ENCODE peak calls at places on chromosomes 4 and X, in five cellular contexts. I is breast epithelium, U is GM12878, C is esophagus squamous epithelium, T is right lobe of liver. F is an unnamed sample.

GRCh38 chrX:150690126-150690525 is 3.1 kb upstream of the MTMR1 start:
- DNase-seq in I (no peak), U (no peak), C (no peak), T (no peak), F (no peak)

GRCh38 chr4:37388672-37389368 is 144.3 kb downstream of the NWD2 start:
- DNase-seq in I (no peak), U (no peak), C (no peak), T (no peak), F (no peak)

GRCh38 chrX:53184836-53185235 is 40.2 kb downstream of the KDM5C start:
- DNase-seq in I (no peak), U (no peak), C (no peak), T (no peak), F (no peak)

GRCh38 chrX:41332005-41332404 is 2.0 kb upstream of the DDX3X start:
- DNase-seq in I (no peak), U (no peak), C (no peak), T (no peak), F (no peak)

GRCh38 chr4:159106636-159107035 is 3.8 kb downstream of the RAPGEF2 start:
- DNase-seq in I (no peak), U (no peak), C (no peak), T (no peak), F (no peak)

GRCh38 chr4:137707221-137707620 is 174.9 kb upstream of the PCDH18 start:
- DNase-seq in I (no peak), U (no peak), C (no peak), T (no peak), F (no peak)

GRCh38 chrX:10062980-10063379 is 93.8 kb upstream of the CLCN4 start:
- DNase-seq in I (no peak), U (no peak), C (no peak), T (no peak), F (no peak)

GRCh38 chr4:73662709-73663546 is 42.7 kb upstream of the RASSF6 start:
- DNase-seq in I (no peak), U (no peak), C (no peak), T (no peak), F (no peak)

GRCh38 chrX:71906133-71906532 is 4.5 kb upstream of the NHSL2 start:
- DNase-seq in I (no peak), U (no peak), C (no peak), T (no peak), F (no peak)

GRCh38 chrX:48972214-48973164 is 845 bp upstream of the KCND1 start:
- DNase-seq in I (no peak), U (no peak), C (no peak), T (no peak), F (peak)

GRCh38 chr4:24519649-24520048 is 64.7 kb downstream of the DHX15 start:
- DNase-seq in I (no peak), U (no peak), C (no peak), T (no peak), F (peak)

GRCh38 chr4:2964077-2964471 is 703 bp downstream of the GRK4 start:
- DNase-seq in I (no peak), U (no peak), C (no peak), T (no peak), F (peak)

GRCh38 chr4:184265566-184266351 is 48.1 kb upstream of the ENPP6 start:
- DNase-seq in I (no peak), U (no peak), C (no peak), T (no peak), F (no peak)

GRCh38 chrX:111168314-111168713 is 72.3 kb downstream of the PAK3 start:
- DNase-seq in I (no peak), U (no peak), C (no peak), T (no peak), F (no peak)

GRCh38 chr4:153154010-153154975 is 50.0 kb upstream of the TRIM2 start:
- DNase-seq in I (no peak), U (no peak), C (no peak), T (no peak), F (peak)

GRCh38 chr4:10079256-10079655 is 37.3 kb downstream of the WDR1 start:
- DNase-seq in I (peak), U (no peak), C (no peak), T (no peak), F (no peak)

GRCh38 chr4:10077492-10078335 is 38.9 kb downstream of the WDR1 start:
- DNase-seq in I (peak), U (no peak), C (no peak), T (no peak), F (no peak)

GRCh38 chr4:10077101-10077491 is 39.5 kb downstream of the WDR1 start:
- DNase-seq in I (peak), U (no peak), C (no peak), T (no peak), F (peak)

GRCh38 chr4:10079951-10080873 is 36.4 kb downstream of the WDR1 start:
- DNase-seq in I (peak), U (no peak), C (no peak), T (no peak), F (no peak)

GRCh38 chr4:10078481-10079233 is 37.9 kb downstream of the WDR1 start:
- DNase-seq in I (peak), U (no peak), C (no peak), T (no peak), F (no peak)
- TF ChIP-seq POLR2A in I (no peak), U (peak), C (no peak), T (no peak), F (no peak)

GRCh38 chr4:54092405-54092759 is 7.6 kb upstream of the GSX2 start:
- DNase-seq in I (no peak), U (no peak), C (no peak), T (no peak), F (no peak)

GRCh38 chr4:54092800-54093608 is 7.0 kb upstream of the GSX2 start:
- DNase-seq in I (no peak), U (no peak), C (no peak), T (no peak), F (no peak)

GRCh38 chr4:54090804-54091623 is 8.9 kb upstream of the GSX2 start:
- DNase-seq in I (no peak), U (no peak), C (no peak), T (peak), F (peak)

GRCh38 chr4:54090404-54090803 is 9.6 kb upstream of the GSX2 start:
- DNase-seq in I (no peak), U (no peak), C (no peak), T (no peak), F (no peak)

GRCh38 chr4:54091637-54092404 is 8.1 kb upstream of the GSX2 start:
- DNase-seq in I (no peak), U (peak), C (no peak), T (peak), F (peak)
- H3K4me3 ChIP-seq in I (peak), U (peak), C (peak), T (peak), F (peak)

DNA sequence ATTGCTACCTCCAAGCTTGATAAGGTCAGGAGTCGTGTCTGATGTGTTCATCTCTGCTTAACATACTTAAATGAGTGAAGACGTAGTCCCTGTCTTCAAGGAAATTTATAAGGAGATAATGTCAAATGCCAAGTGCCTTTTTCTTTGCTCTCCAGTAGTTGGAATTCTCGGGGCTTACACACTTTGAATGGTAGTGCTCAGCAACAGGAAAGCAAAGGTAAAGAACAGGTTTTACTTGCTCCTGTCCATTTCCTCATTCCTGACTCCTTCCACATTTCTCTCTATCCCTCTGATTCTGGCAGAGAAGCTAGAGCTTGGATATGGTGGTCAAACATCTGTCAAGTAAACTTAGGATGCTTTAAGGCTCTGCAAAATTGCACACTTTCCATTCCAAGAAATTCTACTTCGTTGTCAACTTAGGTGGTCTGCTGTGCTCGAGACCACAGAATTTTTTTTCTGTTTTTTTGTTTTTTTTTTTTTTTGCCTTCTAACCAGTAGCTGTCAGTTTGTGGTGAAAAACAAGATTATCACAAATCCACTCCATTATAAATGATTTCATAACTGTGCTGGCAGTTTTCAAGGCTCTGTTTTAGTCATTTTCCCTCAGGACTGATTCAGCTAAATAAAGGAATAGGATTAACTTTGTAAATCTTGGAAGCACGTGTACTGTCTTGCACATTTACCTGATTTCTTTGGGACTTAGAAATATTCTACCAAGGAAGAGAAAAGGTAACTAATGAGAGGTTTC is 180.8 kb upstream of the ANXA3 start:
- DNase-seq in I (no peak), U (no peak), C (no peak), T (no peak), F (no peak)
- TF ChIP-seq POLR2A in I (no peak), U (no peak), C (no peak), T (no peak), F (no peak)

DNA sequence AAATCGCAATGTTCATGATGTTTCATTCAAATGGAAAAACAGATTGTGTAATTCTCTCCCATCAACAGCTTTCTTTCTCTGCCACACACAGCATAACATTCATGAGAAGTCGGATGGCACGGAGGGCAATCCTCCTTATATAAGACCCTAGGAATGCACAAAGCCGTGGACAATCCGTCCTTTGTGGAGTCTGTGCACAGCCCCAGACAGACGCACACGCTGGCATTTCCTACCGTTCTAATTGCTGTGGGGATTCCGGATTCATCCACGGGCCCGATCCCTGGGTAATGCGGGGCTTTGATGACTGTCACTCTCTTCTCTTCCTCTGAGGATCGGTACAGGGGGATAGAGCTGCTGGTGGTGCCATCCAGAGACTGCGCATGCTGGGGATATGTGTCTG is 121.9 kb upstream of the PDLIM3 start:
- DNase-seq in I (no peak), U (no peak), C (no peak), T (no peak), F (no peak)
- H3K4me3 ChIP-seq in I (peak), U (no peak), C (peak), T (no peak), F (no peak)